ENCODE peak calls at places on chromosomes 4 and X, in six cellular contexts. One of them, this sample, is unnamed.

GRCh38 chr4:162650166-162650565 is 486.4 kb upstream of the FSTL5 start:
- DNase-seq in tibial artery: no peak
- DNase-seq in brain microvascular endothelial cell: no peak
- DNase-seq in activated B cell treated with CpG ODN at 0.5 μM for 24 hours: no peak
- DNase-seq in lower leg skin: no peak
- DNase-seq in tibial nerve: no peak
- DNase-seq in this sample: no peak

GRCh38 chrX:12825801-12826200 is 34.6 kb downstream of the PRPS2 start:
- DNase-seq in activated B cell treated with CpG ODN at 0.5 μM for 24 hours: no peak
- DNase-seq in tibial artery: no peak
- DNase-seq in tibial nerve: no peak
- DNase-seq in lower leg skin: no peak
- DNase-seq in brain microvascular endothelial cell: peak; percentile 39
- DNase-seq in this sample: no peak

GRCh38 chr4:2714071-2714770 is 41.9 kb downstream of the TNIP2 start:
- DNase-seq in activated B cell treated with CpG ODN at 0.5 μM for 24 hours: no peak
- DNase-seq in brain microvascular endothelial cell: peak; percentile 87
- DNase-seq in tibial nerve: no peak
- DNase-seq in tibial artery: peak; percentile 51
- DNase-seq in lower leg skin: no peak
- DNase-seq in this sample: no peak

GRCh38 chrX:119983494-119983893 is 39.9 kb upstream of the NKAP start:
- DNase-seq in tibial nerve: no peak
- DNase-seq in lower leg skin: no peak
- DNase-seq in brain microvascular endothelial cell: no peak
- DNase-seq in tibial artery: no peak
- DNase-seq in activated B cell treated with CpG ODN at 0.5 μM for 24 hours: no peak
- DNase-seq in this sample: no peak

GRCh38 chrX:35351795-35352483 is 409.3 kb downstream of the FAM47B start:
- DNase-seq in brain microvascular endothelial cell: no peak
- DNase-seq in lower leg skin: no peak
- DNase-seq in tibial nerve: no peak
- DNase-seq in activated B cell treated with CpG ODN at 0.5 μM for 24 hours: no peak
- DNase-seq in tibial artery: peak; percentile 68
- DNase-seq in this sample: no peak

GRCh38 chr4:14196141-14196540 is 568.6 kb upstream of the BOD1L1 start:
- DNase-seq in tibial nerve: no peak
- DNase-seq in lower leg skin: no peak
- DNase-seq in brain microvascular endothelial cell: peak; percentile 63
- DNase-seq in activated B cell treated with CpG ODN at 0.5 μM for 24 hours: no peak
- DNase-seq in tibial artery: no peak
- DNase-seq in this sample: peak; percentile 81

GRCh38 chr4:4852591-4853362 is 6.7 kb upstream of the MSX1 start:
- DNase-seq in tibial artery: peak; percentile 76
- DNase-seq in tibial nerve: no peak
- DNase-seq in lower leg skin: no peak
- DNase-seq in activated B cell treated with CpG ODN at 0.5 μM for 24 hours: no peak
- DNase-seq in brain microvascular endothelial cell: peak; percentile 76
- DNase-seq in this sample: no peak

GRCh38 chr4:6908397-6909112 is 1.1 kb upstream of the TBC1D14 start:
- DNase-seq in tibial nerve: no peak
- DNase-seq in lower leg skin: peak; percentile 73
- DNase-seq in brain microvascular endothelial cell: peak; percentile 45
- DNase-seq in tibial artery: no peak
- DNase-seq in activated B cell treated with CpG ODN at 0.5 μM for 24 hours: no peak
- DNase-seq in this sample: no peak

GRCh38 chr4:22190855-22191254 is 242.3 kb upstream of the KCNIP4 start:
- DNase-seq in activated B cell treated with CpG ODN at 0.5 μM for 24 hours: no peak
- DNase-seq in tibial nerve: no peak
- DNase-seq in lower leg skin: no peak
- DNase-seq in brain microvascular endothelial cell: peak; percentile 90
- DNase-seq in tibial artery: no peak
- DNase-seq in this sample: no peak

GRCh38 chr4:142408003-142408441 is 438.1 kb downstream of the INPP4B start:
- DNase-seq in brain microvascular endothelial cell: peak; percentile 51
- DNase-seq in lower leg skin: no peak
- DNase-seq in tibial artery: no peak
- DNase-seq in tibial nerve: no peak
- DNase-seq in activated B cell treated with CpG ODN at 0.5 μM for 24 hours: no peak
- DNase-seq in this sample: no peak

GRCh38 chr4:165464813-165465381 is 86.1 kb downstream of the CPE start:
- DNase-seq in tibial nerve: no peak
- DNase-seq in lower leg skin: no peak
- DNase-seq in brain microvascular endothelial cell: peak; percentile 25
- DNase-seq in tibial artery: no peak
- DNase-seq in activated B cell treated with CpG ODN at 0.5 μM for 24 hours: no peak
- DNase-seq in this sample: no peak

GRCh38 chrX:66004928-66005831 is 34.7 kb downstream of the VSIG4 start:
- DNase-seq in activated B cell treated with CpG ODN at 0.5 μM for 24 hours: no peak
- DNase-seq in lower leg skin: no peak
- DNase-seq in tibial artery: no peak
- DNase-seq in brain microvascular endothelial cell: no peak
- DNase-seq in tibial nerve: no peak
- DNase-seq in this sample: no peak

GRCh38 chr4:48079972-48080391 is 54.1 kb downstream of the TXK start:
- DNase-seq in tibial artery: no peak
- DNase-seq in activated B cell treated with CpG ODN at 0.5 μM for 24 hours: no peak
- DNase-seq in tibial nerve: no peak
- DNase-seq in lower leg skin: no peak
- DNase-seq in brain microvascular endothelial cell: peak; percentile 80
- DNase-seq in this sample: no peak

GRCh38 chr4:114785570-114785969 is 187.0 kb downstream of the UGT8 start:
- DNase-seq in brain microvascular endothelial cell: no peak
- DNase-seq in tibial nerve: no peak
- DNase-seq in activated B cell treated with CpG ODN at 0.5 μM for 24 hours: no peak
- DNase-seq in lower leg skin: no peak
- DNase-seq in tibial artery: no peak
- DNase-seq in this sample: no peak

GRCh38 chrX:70168238-70169188 is 8.8 kb upstream of the DGAT2L6 start:
- DNase-seq in brain microvascular endothelial cell: peak; percentile 55
- DNase-seq in activated B cell treated with CpG ODN at 0.5 μM for 24 hours: no peak
- DNase-seq in tibial artery: no peak
- DNase-seq in tibial nerve: no peak
- DNase-seq in lower leg skin: no peak
- DNase-seq in this sample: no peak

GRCh38 chrX:118773782-118774181 is 46.4 kb downstream of the IL13RA1 start:
- DNase-seq in lower leg skin: no peak
- DNase-seq in activated B cell treated with CpG ODN at 0.5 μM for 24 hours: no peak
- DNase-seq in tibial nerve: no peak
- DNase-seq in brain microvascular endothelial cell: no peak
- DNase-seq in tibial artery: no peak
- DNase-seq in this sample: no peak

GRCh38 chrX:153029162-153029561 is 27.1 kb upstream of the PNMA3 start:
- DNase-seq in tibial nerve: no peak
- DNase-seq in activated B cell treated with CpG ODN at 0.5 μM for 24 hours: no peak
- DNase-seq in lower leg skin: no peak
- DNase-seq in tibial artery: no peak
- DNase-seq in brain microvascular endothelial cell: no peak
- DNase-seq in this sample: no peak

GRCh38 chr4:118904935-118905334 is 16.3 kb downstream of the SYNPO2 start:
- DNase-seq in lower leg skin: no peak
- DNase-seq in activated B cell treated with CpG ODN at 0.5 μM for 24 hours: no peak
- DNase-seq in tibial nerve: no peak
- DNase-seq in tibial artery: no peak
- DNase-seq in brain microvascular endothelial cell: peak; percentile 59
- DNase-seq in this sample: no peak

GRCh38 chr4:64250061-64250460 is 159.2 kb downstream of the TECRL start:
- DNase-seq in activated B cell treated with CpG ODN at 0.5 μM for 24 hours: no peak
- DNase-seq in tibial artery: no peak
- DNase-seq in tibial nerve: no peak
- DNase-seq in brain microvascular endothelial cell: no peak
- DNase-seq in lower leg skin: no peak
- DNase-seq in this sample: no peak

GRCh38 chr4:83114576-83114975 is at the start of gene PLAC8:
- DNase-seq in tibial artery: no peak
- DNase-seq in brain microvascular endothelial cell: no peak
- DNase-seq in lower leg skin: no peak
- DNase-seq in activated B cell treated with CpG ODN at 0.5 μM for 24 hours: no peak
- DNase-seq in tibial nerve: no peak
- DNase-seq in this sample: no peak

GRCh38 chr4:174808119-174808518 is 20.9 kb downstream of the GLRA3 start:
- DNase-seq in lower leg skin: no peak
- DNase-seq in activated B cell treated with CpG ODN at 0.5 μM for 24 hours: no peak
- DNase-seq in tibial nerve: no peak
- DNase-seq in brain microvascular endothelial cell: no peak
- DNase-seq in tibial artery: no peak
- DNase-seq in this sample: no peak

GRCh38 chr4:111399523-111400135 is 745.6 kb upstream of the FAM241A start:
- DNase-seq in lower leg skin: peak; percentile 50
- DNase-seq in brain microvascular endothelial cell: no peak
- DNase-seq in tibial artery: no peak
- DNase-seq in tibial nerve: no peak
- DNase-seq in activated B cell treated with CpG ODN at 0.5 μM for 24 hours: no peak
- DNase-seq in this sample: no peak

GRCh38 chrX:34332336-34332735 is 200.2 kb upstream of the FAM47A start:
- DNase-seq in tibial artery: no peak
- DNase-seq in brain microvascular endothelial cell: peak; percentile 2
- DNase-seq in activated B cell treated with CpG ODN at 0.5 μM for 24 hours: no peak
- DNase-seq in tibial nerve: no peak
- DNase-seq in lower leg skin: no peak
- DNase-seq in this sample: no peak

GRCh38 chr4:11471613-11472012 is 42.9 kb upstream of the HS3ST1 start:
- DNase-seq in tibial nerve: no peak
- DNase-seq in brain microvascular endothelial cell: no peak
- DNase-seq in tibial artery: no peak
- DNase-seq in lower leg skin: no peak
- DNase-seq in activated B cell treated with CpG ODN at 0.5 μM for 24 hours: no peak
- DNase-seq in this sample: no peak

GRCh38 chrX:110915120-110915519 is 119.5 kb upstream of the CHRDL1 start:
- DNase-seq in tibial nerve: no peak
- DNase-seq in lower leg skin: no peak
- DNase-seq in tibial artery: no peak
- DNase-seq in brain microvascular endothelial cell: no peak
- DNase-seq in activated B cell treated with CpG ODN at 0.5 μM for 24 hours: no peak
- DNase-seq in this sample: no peak

GRCh38 chrX:115895678-115896329 is 274.7 kb upstream of the AGTR2 start:
- DNase-seq in lower leg skin: no peak
- DNase-seq in tibial nerve: no peak
- DNase-seq in brain microvascular endothelial cell: no peak
- DNase-seq in activated B cell treated with CpG ODN at 0.5 μM for 24 hours: no peak
- DNase-seq in tibial artery: no peak
- DNase-seq in this sample: no peak
- TF ChIP-seq CTCF in lower leg skin: no peak
- TF ChIP-seq CTCF in tibial nerve: no peak
- TF ChIP-seq CTCF in brain microvascular endothelial cell: no peak
- TF ChIP-seq CTCF in activated B cell treated with CpG ODN at 0.5 μM for 24 hours: no peak
- TF ChIP-seq CTCF in tibial artery: no peak
- TF ChIP-seq CTCF in this sample: no peak

DNA sequence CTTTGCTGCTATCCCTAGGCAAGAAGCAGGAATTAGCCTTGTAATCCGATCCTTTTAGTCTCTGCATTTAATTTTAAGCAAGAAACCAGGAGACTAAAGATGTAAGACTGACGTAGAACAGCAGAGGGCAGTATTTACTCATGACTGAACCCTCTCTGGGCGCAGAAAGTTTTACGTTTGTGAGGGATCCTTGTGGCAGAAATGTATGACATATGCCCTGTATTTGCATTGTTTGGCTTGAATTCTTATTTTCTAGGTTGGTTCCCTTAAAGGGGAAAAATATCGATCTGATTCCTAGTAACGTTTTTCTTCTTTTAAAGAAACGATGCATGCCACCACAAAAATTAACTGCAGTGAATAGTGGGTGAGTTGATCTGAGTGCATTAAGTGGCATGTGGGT is 1.3 kb upstream of the FAT4 start:
- DNase-seq in lower leg skin: no peak
- DNase-seq in activated B cell treated with CpG ODN at 0.5 μM for 24 hours: no peak
- DNase-seq in tibial artery: no peak
- DNase-seq in tibial nerve: no peak
- DNase-seq in brain microvascular endothelial cell: peak; percentile 90
- DNase-seq in this sample: no peak
- TF ChIP-seq CTCF in lower leg skin: no peak
- TF ChIP-seq CTCF in activated B cell treated with CpG ODN at 0.5 μM for 24 hours: no peak
- TF ChIP-seq CTCF in tibial artery: peak; percentile 89
- TF ChIP-seq CTCF in tibial nerve: peak; percentile 88
- TF ChIP-seq CTCF in brain microvascular endothelial cell: peak; percentile 78
- TF ChIP-seq CTCF in this sample: peak; percentile 76

DNA sequence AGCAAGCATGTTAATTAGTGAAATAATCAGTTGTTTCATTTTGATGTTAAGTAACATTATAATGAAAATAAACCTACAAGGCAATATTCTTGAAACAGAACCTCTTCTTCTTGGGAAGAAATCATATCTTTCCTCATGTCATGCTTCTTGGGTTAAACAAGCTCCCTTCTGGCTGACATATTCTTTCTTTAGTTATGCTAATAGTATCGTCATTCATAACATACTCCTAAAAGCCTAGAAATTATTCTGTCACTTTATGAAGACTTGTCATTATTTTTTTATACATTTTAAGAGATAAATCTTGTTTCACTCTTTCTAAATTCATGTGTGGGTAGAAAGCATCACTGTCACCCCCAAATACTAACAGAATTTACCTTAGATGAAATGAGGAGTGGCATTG is 1047.0 kb upstream of the GRID2 start:
- DNase-seq in brain microvascular endothelial cell: no peak
- DNase-seq in lower leg skin: no peak
- DNase-seq in activated B cell treated with CpG ODN at 0.5 μM for 24 hours: no peak
- DNase-seq in tibial artery: no peak
- DNase-seq in tibial nerve: no peak
- DNase-seq in this sample: no peak
- TF ChIP-seq CTCF in brain microvascular endothelial cell: no peak
- TF ChIP-seq CTCF in lower leg skin: no peak
- TF ChIP-seq CTCF in activated B cell treated with CpG ODN at 0.5 μM for 24 hours: no peak
- TF ChIP-seq CTCF in tibial artery: no peak
- TF ChIP-seq CTCF in tibial nerve: no peak
- TF ChIP-seq CTCF in this sample: no peak

GRCh38 chr4:960140-960735 is 13.1 kb downstream of the DGKQ start:
- DNase-seq in activated B cell treated with CpG ODN at 0.5 μM for 24 hours: no peak
- DNase-seq in lower leg skin: no peak
- DNase-seq in brain microvascular endothelial cell: no peak
- DNase-seq in tibial nerve: no peak
- DNase-seq in tibial artery: no peak
- DNase-seq in this sample: no peak

GRCh38 chr4:963276-964225 is 9.8 kb downstream of the DGKQ start:
- DNase-seq in tibial artery: peak; percentile 61
- DNase-seq in lower leg skin: peak; percentile 85
- DNase-seq in brain microvascular endothelial cell: no peak
- DNase-seq in tibial nerve: no peak
- DNase-seq in activated B cell treated with CpG ODN at 0.5 μM for 24 hours: no peak
- DNase-seq in this sample: no peak

GRCh38 chr4:960736-961650 is 12.4 kb downstream of the DGKQ start:
- DNase-seq in tibial artery: peak; percentile 62
- DNase-seq in brain microvascular endothelial cell: no peak
- DNase-seq in tibial nerve: no peak
- DNase-seq in lower leg skin: no peak
- DNase-seq in activated B cell treated with CpG ODN at 0.5 μM for 24 hours: no peak
- DNase-seq in this sample: no peak

GRCh38 chr4:962231-963208 is 10.8 kb downstream of the DGKQ start:
- DNase-seq in brain microvascular endothelial cell: no peak
- DNase-seq in activated B cell treated with CpG ODN at 0.5 μM for 24 hours: no peak
- DNase-seq in lower leg skin: no peak
- DNase-seq in tibial nerve: no peak
- DNase-seq in tibial artery: peak; percentile 63
- DNase-seq in this sample: no peak

GRCh38 chr4:961651-962230 is 11.6 kb downstream of the DGKQ start:
- DNase-seq in brain microvascular endothelial cell: no peak
- DNase-seq in activated B cell treated with CpG ODN at 0.5 μM for 24 hours: no peak
- DNase-seq in tibial artery: no peak
- DNase-seq in tibial nerve: no peak
- DNase-seq in lower leg skin: no peak
- DNase-seq in this sample: no peak
- TF ChIP-seq CTCF in brain microvascular endothelial cell: no peak
- TF ChIP-seq CTCF in activated B cell treated with CpG ODN at 0.5 μM for 24 hours: no peak
- TF ChIP-seq CTCF in tibial artery: no peak
- TF ChIP-seq CTCF in tibial nerve: no peak
- TF ChIP-seq CTCF in lower leg skin: no peak
- TF ChIP-seq CTCF in this sample: no peak

GRCh38 chrX:50680990-50681389 is 133.0 kb downstream of the SHROOM4 start:
- DNase-seq in activated B cell treated with CpG ODN at 0.5 μM for 24 hours: no peak
- DNase-seq in brain microvascular endothelial cell: no peak
- DNase-seq in lower leg skin: no peak
- DNase-seq in tibial nerve: no peak
- DNase-seq in tibial artery: no peak
- DNase-seq in this sample: no peak
- TF ChIP-seq CTCF in activated B cell treated with CpG ODN at 0.5 μM for 24 hours: no peak
- TF ChIP-seq CTCF in brain microvascular endothelial cell: peak; percentile 58
- TF ChIP-seq CTCF in lower leg skin: no peak
- TF ChIP-seq CTCF in tibial nerve: no peak
- TF ChIP-seq CTCF in tibial artery: no peak
- TF ChIP-seq CTCF in this sample: peak; percentile 12

This sample was measured in mesothelial cell of epicardium.